ENCODE peak calls at places on chromosome 7, in nine cellular contexts. X, H, B, C, D, A, S, E and Y are unnamed samples.

GRCh38 chr7:130393095-130393494 is 12.8 kb downstream of the CPA1 start:
- DNase-seq in E (no peak), H (peak; percentile 74), A (no peak), C (peak; percentile 93), B (peak; percentile 69), X (no peak), D (no peak), S (no peak), Y (no peak)

GRCh38 chr7:42198296-42198695 is 38.7 kb downstream of the GLI3 start:
- DNase-seq in E (no peak), X (no peak), D (no peak), B (no peak), S (no peak), H (no peak), C (peak; percentile 28), A (no peak), Y (no peak)

GRCh38 chr7:52498319-52498718 is 537.1 kb upstream of the POM121L12 start:
- DNase-seq in B (no peak), A (no peak), H (no peak), D (no peak), C (no peak), X (no peak), E (no peak), S (no peak), Y (no peak)

GRCh38 chr7:100583132-100584045 is 2.5 kb downstream of the LRCH4 start:
- DNase-seq in S (peak; percentile 90), A (peak; percentile 70), H (peak; percentile 81), D (no peak), E (peak; percentile 61), C (peak; percentile 51), X (no peak), B (peak; percentile 50), Y (peak; percentile 72)

GRCh38 chr7:16794990-16795389 is 9.8 kb downstream of the AGR2 start:
- DNase-seq in H (no peak), S (no peak), X (no peak), C (no peak), D (no peak), A (no peak), B (no peak), E (no peak), Y (no peak)

GRCh38 chr7:156027821-156028220 is 215.6 kb upstream of the SHH start:
- DNase-seq in H (no peak), B (no peak), X (no peak), S (no peak), C (no peak), E (peak; percentile 13), A (no peak), D (no peak), Y (no peak)

GRCh38 chr7:42856605-42856987 is 55.3 kb downstream of the C7orf25 start:
- DNase-seq in X (no peak), C (no peak), A (no peak), S (no peak), E (no peak), D (no peak), H (no peak), B (no peak), Y (no peak)

GRCh38 chr7:826230-826905 is 5.9 kb upstream of the SUN1 start:
- DNase-seq in A (no peak), E (no peak), X (no peak), D (no peak), H (no peak), C (peak; percentile 25), S (no peak), B (no peak), Y (no peak)